ENCODE peak calls at places on chromosome 16, in eight cellular contexts. U is K562; T is right cardiac atrium; E is A549; S is sigmoid colon; X is stimulated activated CD8-positive, alpha-beta memory T cell treated with anti-CD3 and anti-CD28 coated beads, Interleukin-4, amount 100 ng/mL, for 1 hour; M is stimulated activated CD4-positive, alpha-beta T cell treated with anti-CD3 and anti-CD28 coated beads, Interleukin-1b, Interleukin-23, amount 100 ng/mL, for 1 hour; L is memory B cell. G is an unnamed sample.

GRCh38 chr16:54009464-54010176 is 277.0 kb downstream of the IRX3 start:
- DNase-seq in X (no peak), T (no peak), U (no peak), S (no peak), M (no peak), E (no peak), L (no peak), G (no peak)

GRCh38 chr16:85832578-85833539 is 33.4 kb downstream of the COX4I1 start:
- DNase-seq in U (no peak), L (peak; percentile 65), X (no peak), S (no peak), M (no peak), T (no peak), E (no peak), G (no peak)

GRCh38 chr16:56672761-56673536 is 3.3 kb downstream of the MT1H start:
- DNase-seq in X (no peak), M (no peak), T (no peak), U (no peak), E (no peak), L (no peak), S (no peak), G (no peak)

GRCh38 chr16:50635505-50636392 is 45.4 kb downstream of the SNX20 start:
- DNase-seq in X (no peak), S (no peak), U (peak; percentile 72), M (no peak), L (no peak), E (no peak), T (no peak), G (no peak)

GRCh38 chr16:88472042-88472441 is 19.0 kb downstream of the ZFPM1 start:
- DNase-seq in U (no peak), S (no peak), M (no peak), E (no peak), T (no peak), L (no peak), X (no peak), G (no peak)

GRCh38 chr16:17471745-17472075 is 950 bp upstream of the XYLT1 start:
- DNase-seq in T (no peak), E (no peak), M (no peak), S (no peak), U (no peak), X (no peak), L (no peak), G (no peak)

GRCh38 chr16:84138824-84139627 is 6.0 kb downstream of the HSDL1 start:
- DNase-seq in S (no peak), X (no peak), L (no peak), T (peak; percentile 34), E (no peak), M (no peak), U (peak; percentile 87), G (peak; percentile 66)

GRCh38 chr16:10938321-10938720 is 3.9 kb downstream of the DEXI start:
- DNase-seq in T (no peak), U (no peak), S (no peak), L (no peak), E (no peak), X (no peak), M (no peak), G (no peak)

GRCh38 chr16:69830146-69830533 is 68.0 kb downstream of the WWP2 start:
- DNase-seq in L (no peak), U (no peak), S (no peak), X (no peak), T (no peak), M (no peak), E (no peak), G (no peak)

GRCh38 chr16:88472637-88473205 is 19.6 kb downstream of the ZFPM1 start:
- DNase-seq in U (no peak), L (no peak), X (no peak), M (no peak), T (peak; percentile 76), E (no peak), S (no peak), G (no peak)

GRCh38 chr16:85878875-85879274 is 20.1 kb upstream of the IRF8 start:
- DNase-seq in L (no peak), M (no peak), S (no peak), T (no peak), E (no peak), U (no peak), X (no peak), G (peak; percentile 66)

GRCh38 chr16:22089910-22090309 is 2.4 kb upstream of the VWA3A start:
- DNase-seq in L (no peak), S (no peak), E (no peak), M (no peak), T (no peak), X (no peak), U (no peak), G (no peak)

GRCh38 chr16:35596467-35596866 is 2137.1 kb downstream of the TP53TG3F start:
- DNase-seq in X (no peak), E (no peak), U (no peak), M (no peak), S (no peak), L (no peak), T (no peak), G (no peak)

GRCh38 chr16:2235695-2236361 is 416 bp upstream of the DNASE1L2 start:
- DNase-seq in L (no peak), E (no peak), U (no peak), T (no peak), S (no peak), M (no peak), X (no peak), G (no peak)

GRCh38 chr16:75497558-75497957 is 2.3 kb upstream of the CHST6 start:
- DNase-seq in S (no peak), M (no peak), E (no peak), T (no peak), U (no peak), L (no peak), X (no peak), G (no peak)

GRCh38 chr16:855471-855870 is 54.9 kb upstream of the GNG13 start:
- DNase-seq in E (no peak), X (no peak), M (no peak), L (no peak), U (no peak), T (peak; percentile 3), S (no peak), G (no peak)

GRCh38 chr16:49854227-49855203 is 1.4 kb downstream of the ZNF423 start:
- DNase-seq in L (no peak), T (peak; percentile 63), U (no peak), M (no peak), E (peak; percentile 31), X (no peak), S (peak; percentile 76), G (peak; percentile 34)

GRCh38 chr16:89024546-89024945 is 47.5 kb upstream of the CBFA2T3 start:
- DNase-seq in S (no peak), X (no peak), M (no peak), T (peak; percentile 3), L (no peak), E (no peak), U (no peak), G (no peak)

GRCh38 chr16:13779676-13780075 is 140.3 kb upstream of the ERCC4 start:
- DNase-seq in T (no peak), U (peak; percentile 39), L (no peak), S (no peak), E (no peak), M (no peak), X (no peak), G (no peak)

GRCh38 chr16:11404608-11405007 is 59.3 kb downstream of the RMI2 start:
- DNase-seq in T (no peak), X (no peak), L (no peak), U (no peak), M (no peak), E (no peak), S (no peak), G (no peak)

GRCh38 chr16:20051611-20052010 is 22.1 kb downstream of the GPR139 start:
- DNase-seq in S (no peak), M (no peak), E (no peak), X (no peak), U (no peak), L (no peak), T (no peak), G (no peak)

GRCh38 chr16:65059421-65059980 is 62.4 kb downstream of the CDH11 start:
- DNase-seq in M (no peak), U (no peak), X (no peak), L (no peak), T (no peak), E (no peak), S (no peak), G (no peak)

GRCh38 chr16:20313741-20314140 is 13.6 kb downstream of the GP2 start:
- DNase-seq in L (no peak), X (no peak), U (no peak), E (no peak), T (no peak), M (no peak), S (no peak), G (no peak)

GRCh38 chr16:7458144-7458543 is 125.5 kb downstream of the RBFOX1 start:
- DNase-seq in S (no peak), M (no peak), X (no peak), E (no peak), L (no peak), T (no peak), U (no peak), G (no peak)

GRCh38 chr16:1723450-1724147 is 17.6 kb downstream of the MAPK8IP3 start:
- DNase-seq in T (no peak), L (peak; percentile 62), U (peak; percentile 55), X (no peak), S (no peak), M (no peak), E (peak; percentile 40), G (peak; percentile 56)

GRCh38 chr16:2087426-2088191 is 39.8 kb downstream of the TSC2 start:
- DNase-seq in S (no peak), T (no peak), U (no peak), M (no peak), L (no peak), X (no peak), E (no peak), G (no peak)

GRCh38 chr16:17451835-17452234 is 18.9 kb downstream of the XYLT1 start:
- DNase-seq in T (no peak), L (no peak), M (no peak), E (no peak), U (no peak), X (no peak), S (no peak), G (no peak)

GRCh38 chr16:22638393-22639206 is 127.9 kb downstream of the NPIPB5 start:
- DNase-seq in L (no peak), X (no peak), E (no peak), T (no peak), S (no peak), U (no peak), M (no peak), G (no peak)

GRCh38 chr16:23368469-23368868 is 66.4 kb downstream of the SCNN1B start:
- DNase-seq in L (no peak), M (no peak), T (no peak), X (no peak), S (no peak), E (no peak), U (no peak), G (no peak)

GRCh38 chr16:57283214-57283955 is 1.1 kb downstream of the PLLP start:
- DNase-seq in L (no peak), U (no peak), E (no peak), M (no peak), T (peak; percentile 18), X (no peak), S (peak; percentile 53), G (no peak)

GRCh38 chr16:10564591-10564990 is 15.8 kb downstream of the EMP2 start:
- DNase-seq in E (no peak), T (no peak), U (no peak), L (no peak), X (no peak), M (no peak), S (no peak), G (no peak)

GRCh38 chr16:59865071-59865671 is 1131.1 kb upstream of the GOT2 start:
- DNase-seq in T (no peak), L (no peak), M (no peak), S (no peak), E (no peak), X (no peak), U (no peak), G (no peak)

GRCh38 chr16:16163571-16163970 is 59.7 kb downstream of the ABCC6 start:
- DNase-seq in U (no peak), M (no peak), E (no peak), T (no peak), X (no peak), S (no peak), L (no peak), G (no peak)

GRCh38 chr16:87045462-87046216 is 271.6 kb downstream of the C16orf95 start:
- DNase-seq in L (no peak), M (no peak), T (no peak), S (peak; percentile 44), X (no peak), E (no peak), U (no peak), G (no peak)

G was measured in mesenchymal stem cell.